ENCODE peak calls at places on chromosomes 11 and 22, in six cellular contexts. One of them, this sample, is unnamed.

GRCh38 chr11:117218133-117218915 is 13.5 kb downstream of the PCSK7 start:
- DNase-seq in mucosa of descending colon: no peak
- DNase-seq in adrenal gland: no peak
- DNase-seq in Peyer's patch: no peak
- DNase-seq in Caco-2: no peak
- DNase-seq in cardiac fibroblast: peak
- DNase-seq in this sample: peak

GRCh38 chr11:117094776-117095175 is 3.5 kb downstream of the SIK3 start:
- DNase-seq in mucosa of descending colon: no peak
- DNase-seq in adrenal gland: no peak
- DNase-seq in Peyer's patch: no peak
- DNase-seq in Caco-2: no peak
- DNase-seq in cardiac fibroblast: peak
- DNase-seq in this sample: no peak

GRCh38 chr11:97548280-97548679 is 1158.5 kb downstream of the JRKL start:
- DNase-seq in mucosa of descending colon: no peak
- DNase-seq in adrenal gland: no peak
- DNase-seq in Peyer's patch: no peak
- DNase-seq in Caco-2: no peak
- DNase-seq in cardiac fibroblast: no peak
- DNase-seq in this sample: no peak

GRCh38 chr11:76443254-76443935 is 1.4 kb upstream of the EMSY start:
- DNase-seq in mucosa of descending colon: no peak
- DNase-seq in adrenal gland: peak
- DNase-seq in Peyer's patch: no peak
- DNase-seq in Caco-2: no peak
- DNase-seq in cardiac fibroblast: peak
- DNase-seq in this sample: no peak

GRCh38 chr22:32623943-32624342 is 149.3 kb downstream of the FBXO7 start:
- DNase-seq in mucosa of descending colon: no peak
- DNase-seq in adrenal gland: peak
- DNase-seq in Peyer's patch: peak
- DNase-seq in Caco-2: no peak
- DNase-seq in cardiac fibroblast: peak
- DNase-seq in this sample: peak

GRCh38 chr11:114087028-114087427 is 27.5 kb downstream of the ZBTB16 start:
- DNase-seq in mucosa of descending colon: no peak
- DNase-seq in adrenal gland: no peak
- DNase-seq in Peyer's patch: no peak
- DNase-seq in Caco-2: no peak
- DNase-seq in cardiac fibroblast: no peak
- DNase-seq in this sample: no peak

GRCh38 chr22:37664249-37665101 is 6.0 kb downstream of the PDXP start:
- DNase-seq in mucosa of descending colon: peak
- DNase-seq in adrenal gland: no peak
- DNase-seq in Peyer's patch: no peak
- DNase-seq in Caco-2: no peak
- DNase-seq in cardiac fibroblast: no peak
- DNase-seq in this sample: peak

GRCh38 chr22:20551805-20552449 is 44.5 kb downstream of the MED15 start:
- DNase-seq in mucosa of descending colon: no peak
- DNase-seq in adrenal gland: no peak
- DNase-seq in Peyer's patch: no peak
- DNase-seq in Caco-2: no peak
- DNase-seq in cardiac fibroblast: peak
- DNase-seq in this sample: no peak

GRCh38 chr22:50226224-50227165 is 18.3 kb downstream of the TUBGCP6 start:
- DNase-seq in mucosa of descending colon: no peak
- DNase-seq in adrenal gland: no peak
- DNase-seq in Peyer's patch: no peak
- DNase-seq in Caco-2: peak
- DNase-seq in cardiac fibroblast: no peak
- DNase-seq in this sample: no peak

GRCh38 chr22:34055525-34056200 is 135.4 kb upstream of the LARGE1 start:
- DNase-seq in mucosa of descending colon: no peak
- DNase-seq in adrenal gland: no peak
- DNase-seq in Peyer's patch: no peak
- DNase-seq in Caco-2: peak
- DNase-seq in cardiac fibroblast: peak
- DNase-seq in this sample: peak
- TF ChIP-seq CTCF in mucosa of descending colon: no peak
- TF ChIP-seq CTCF in adrenal gland: no peak
- TF ChIP-seq CTCF in Peyer's patch: no peak
- TF ChIP-seq CTCF in Caco-2: no peak
- TF ChIP-seq CTCF in cardiac fibroblast: no peak
- TF ChIP-seq CTCF in this sample: no peak

GRCh38 chr22:18056802-18057474 is 20.9 kb upstream of the PEX26 start:
- DNase-seq in mucosa of descending colon: peak
- DNase-seq in adrenal gland: peak
- DNase-seq in Peyer's patch: peak
- DNase-seq in Caco-2: no peak
- DNase-seq in cardiac fibroblast: no peak
- DNase-seq in this sample: no peak
- H3K4me3 ChIP-seq in mucosa of descending colon: no peak
- H3K4me3 ChIP-seq in adrenal gland: no peak
- H3K4me3 ChIP-seq in Peyer's patch: peak
- H3K4me3 ChIP-seq in Caco-2: no peak
- H3K4me3 ChIP-seq in cardiac fibroblast: no peak
- H3K4me3 ChIP-seq in this sample: no peak

GRCh38 chr11:2699531-2700414 is at the start of gene KCNQ1OT1:
- DNase-seq in mucosa of descending colon: peak
- DNase-seq in adrenal gland: peak
- DNase-seq in Peyer's patch: peak
- DNase-seq in Caco-2: peak
- DNase-seq in cardiac fibroblast: peak
- DNase-seq in this sample: peak
- TF ChIP-seq CTCF in mucosa of descending colon: no peak
- TF ChIP-seq CTCF in adrenal gland: no peak
- TF ChIP-seq CTCF in Peyer's patch: no peak
- TF ChIP-seq CTCF in Caco-2: no peak
- TF ChIP-seq CTCF in cardiac fibroblast: no peak
- TF ChIP-seq CTCF in this sample: no peak

GRCh38 chr11:12044799-12045198 is 36.4 kb upstream of the DKK3 start:
- DNase-seq in mucosa of descending colon: no peak
- DNase-seq in adrenal gland: no peak
- DNase-seq in Peyer's patch: no peak
- DNase-seq in Caco-2: no peak
- DNase-seq in cardiac fibroblast: no peak
- DNase-seq in this sample: no peak

GRCh38 chr11:12043221-12043620 is 34.8 kb upstream of the DKK3 start:
- DNase-seq in mucosa of descending colon: no peak
- DNase-seq in adrenal gland: no peak
- DNase-seq in Peyer's patch: no peak
- DNase-seq in Caco-2: no peak
- DNase-seq in cardiac fibroblast: no peak
- DNase-seq in this sample: no peak

GRCh38 chr11:12045914-12046635 is 37.6 kb upstream of the DKK3 start:
- DNase-seq in mucosa of descending colon: no peak
- DNase-seq in adrenal gland: no peak
- DNase-seq in Peyer's patch: no peak
- DNase-seq in Caco-2: no peak
- DNase-seq in cardiac fibroblast: peak
- DNase-seq in this sample: no peak

GRCh38 chr11:12042215-12042676 is 33.8 kb upstream of the DKK3 start:
- DNase-seq in mucosa of descending colon: no peak
- DNase-seq in adrenal gland: no peak
- DNase-seq in Peyer's patch: no peak
- DNase-seq in Caco-2: no peak
- DNase-seq in cardiac fibroblast: peak
- DNase-seq in this sample: no peak

GRCh38 chr11:12043959-12044772 is 35.7 kb upstream of the DKK3 start:
- DNase-seq in mucosa of descending colon: no peak
- DNase-seq in adrenal gland: peak
- DNase-seq in Peyer's patch: peak
- DNase-seq in Caco-2: peak
- DNase-seq in cardiac fibroblast: peak
- DNase-seq in this sample: peak
- H3K4me3 ChIP-seq in mucosa of descending colon: no peak
- H3K4me3 ChIP-seq in adrenal gland: no peak
- H3K4me3 ChIP-seq in Peyer's patch: no peak
- H3K4me3 ChIP-seq in Caco-2: peak
- H3K4me3 ChIP-seq in cardiac fibroblast: peak
- H3K4me3 ChIP-seq in this sample: no peak

DNA sequence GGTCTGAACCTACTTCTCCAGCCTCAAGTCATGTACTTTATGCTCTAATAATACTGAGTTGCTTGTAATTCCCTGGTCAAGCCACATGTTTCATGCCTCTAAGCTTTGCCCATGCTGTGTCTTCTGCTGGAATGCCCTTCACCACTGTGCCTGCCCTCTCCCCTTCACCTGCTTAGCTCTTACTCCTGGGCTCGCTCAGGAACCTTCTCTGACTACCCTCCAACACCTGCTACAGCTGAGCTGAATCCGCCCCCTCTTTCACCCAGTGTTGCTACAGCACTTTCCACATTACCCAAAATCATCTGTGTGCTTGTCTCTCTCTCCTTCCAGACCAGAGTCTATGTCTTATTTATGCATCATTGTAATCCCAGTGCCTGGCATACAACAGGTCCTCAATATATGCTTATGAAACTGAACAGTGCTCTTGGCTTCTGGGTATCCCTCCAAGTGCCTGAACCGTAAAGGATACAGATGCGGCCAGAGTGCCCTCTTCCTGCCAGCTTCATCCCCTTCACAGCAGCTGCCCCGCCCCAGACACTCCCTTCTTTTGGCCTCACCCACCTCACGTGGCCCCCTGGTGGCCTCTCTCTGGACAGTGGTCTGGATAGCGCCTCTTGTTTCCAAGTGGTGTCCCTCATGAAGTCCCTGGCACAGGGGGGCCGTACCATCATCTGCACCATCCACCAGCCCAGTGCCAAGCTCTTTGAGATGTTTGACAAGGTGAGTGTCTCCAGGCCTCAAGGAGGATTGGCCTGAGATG is 7.1 kb downstream of the ABCG4 start:
- DNase-seq in mucosa of descending colon: no peak
- DNase-seq in adrenal gland: peak
- DNase-seq in Peyer's patch: no peak
- DNase-seq in Caco-2: peak
- DNase-seq in cardiac fibroblast: no peak
- DNase-seq in this sample: no peak
- TF ChIP-seq CTCF in mucosa of descending colon: no peak
- TF ChIP-seq CTCF in adrenal gland: no peak
- TF ChIP-seq CTCF in Peyer's patch: no peak
- TF ChIP-seq CTCF in Caco-2: peak
- TF ChIP-seq CTCF in cardiac fibroblast: no peak
- TF ChIP-seq CTCF in this sample: no peak

This sample was measured in testis.